ENCODE peak calls at places on chromosomes 3 and 15, in eight cellular contexts. One of them, this sample, is unnamed.

GRCh38 chr15:45618813-45619212 is 16.0 kb upstream of the SQOR start:
- DNase-seq in RCC 7860: no peak
- DNase-seq in stimulated activated CD8-positive, alpha-beta memory T cell treated with anti-CD3 and anti-CD28 coated beads, Interleukin-7, amount 100 ng/mL, for 1 hour: no peak
- DNase-seq in left cardiac atrium: no peak
- DNase-seq in activated T-helper 1 cell treated with anti-CD3 and anti-CD28 coated beads, Interleukin-12 subunit alpha, Interleukin-12 subunit beta, Interleukin-2, Interleukin-4 antibody, amounts not matched to agents 30 ng/mL and 10 ng/mL and 1 ng/mL, durations not matched to agents 14 hours and 24 hours and 36 hours: no peak
- DNase-seq in amniotic epithelial cell: no peak
- DNase-seq in WTC11: no peak
- DNase-seq in ELF-1: no peak
- DNase-seq in this sample: no peak

GRCh38 chr3:127629462-127630403 is 748 bp downstream of the PODXL2 start:
- DNase-seq in RCC 7860: no peak
- DNase-seq in stimulated activated CD8-positive, alpha-beta memory T cell treated with anti-CD3 and anti-CD28 coated beads, Interleukin-7, amount 100 ng/mL, for 1 hour: no peak
- DNase-seq in left cardiac atrium: peak; percentile 32
- DNase-seq in activated T-helper 1 cell treated with anti-CD3 and anti-CD28 coated beads, Interleukin-12 subunit alpha, Interleukin-12 subunit beta, Interleukin-2, Interleukin-4 antibody, amounts not matched to agents 30 ng/mL and 10 ng/mL and 1 ng/mL, durations not matched to agents 14 hours and 24 hours and 36 hours: peak; percentile 9
- DNase-seq in amniotic epithelial cell: no peak
- DNase-seq in WTC11: no peak
- DNase-seq in ELF-1: no peak
- DNase-seq in this sample: no peak

GRCh38 chr3:111979689-111980025 is 831 bp downstream of the ABHD10 start:
- DNase-seq in RCC 7860: no peak
- DNase-seq in stimulated activated CD8-positive, alpha-beta memory T cell treated with anti-CD3 and anti-CD28 coated beads, Interleukin-7, amount 100 ng/mL, for 1 hour: no peak
- DNase-seq in left cardiac atrium: no peak
- DNase-seq in activated T-helper 1 cell treated with anti-CD3 and anti-CD28 coated beads, Interleukin-12 subunit alpha, Interleukin-12 subunit beta, Interleukin-2, Interleukin-4 antibody, amounts not matched to agents 30 ng/mL and 10 ng/mL and 1 ng/mL, durations not matched to agents 14 hours and 24 hours and 36 hours: no peak
- DNase-seq in amniotic epithelial cell: no peak
- DNase-seq in WTC11: no peak
- DNase-seq in ELF-1: no peak
- DNase-seq in this sample: peak; percentile 38

GRCh38 chr3:178475062-178475461 is 61.2 kb upstream of the KCNMB2 start:
- DNase-seq in RCC 7860: no peak
- DNase-seq in stimulated activated CD8-positive, alpha-beta memory T cell treated with anti-CD3 and anti-CD28 coated beads, Interleukin-7, amount 100 ng/mL, for 1 hour: no peak
- DNase-seq in left cardiac atrium: no peak
- DNase-seq in activated T-helper 1 cell treated with anti-CD3 and anti-CD28 coated beads, Interleukin-12 subunit alpha, Interleukin-12 subunit beta, Interleukin-2, Interleukin-4 antibody, amounts not matched to agents 30 ng/mL and 10 ng/mL and 1 ng/mL, durations not matched to agents 14 hours and 24 hours and 36 hours: no peak
- DNase-seq in amniotic epithelial cell: no peak
- DNase-seq in WTC11: no peak
- DNase-seq in ELF-1: peak; percentile 3
- DNase-seq in this sample: no peak

GRCh38 chr3:185914911-185915629 is 22.7 kb downstream of the TRA2B start:
- DNase-seq in RCC 7860: no peak
- DNase-seq in stimulated activated CD8-positive, alpha-beta memory T cell treated with anti-CD3 and anti-CD28 coated beads, Interleukin-7, amount 100 ng/mL, for 1 hour: no peak
- DNase-seq in left cardiac atrium: no peak
- DNase-seq in activated T-helper 1 cell treated with anti-CD3 and anti-CD28 coated beads, Interleukin-12 subunit alpha, Interleukin-12 subunit beta, Interleukin-2, Interleukin-4 antibody, amounts not matched to agents 30 ng/mL and 10 ng/mL and 1 ng/mL, durations not matched to agents 14 hours and 24 hours and 36 hours: no peak
- DNase-seq in amniotic epithelial cell: no peak
- DNase-seq in WTC11: no peak
- DNase-seq in ELF-1: no peak
- DNase-seq in this sample: peak; percentile 34

GRCh38 chr3:183131735-183132134 is 30.8 kb downstream of the LAMP3 start:
- DNase-seq in RCC 7860: no peak
- DNase-seq in stimulated activated CD8-positive, alpha-beta memory T cell treated with anti-CD3 and anti-CD28 coated beads, Interleukin-7, amount 100 ng/mL, for 1 hour: no peak
- DNase-seq in left cardiac atrium: no peak
- DNase-seq in activated T-helper 1 cell treated with anti-CD3 and anti-CD28 coated beads, Interleukin-12 subunit alpha, Interleukin-12 subunit beta, Interleukin-2, Interleukin-4 antibody, amounts not matched to agents 30 ng/mL and 10 ng/mL and 1 ng/mL, durations not matched to agents 14 hours and 24 hours and 36 hours: no peak
- DNase-seq in amniotic epithelial cell: peak; percentile 44
- DNase-seq in WTC11: no peak
- DNase-seq in ELF-1: no peak
- DNase-seq in this sample: peak; percentile 60

GRCh38 chr3:42685891-42686820 is 819 bp downstream of the KLHL40 start:
- DNase-seq in RCC 7860: no peak
- DNase-seq in stimulated activated CD8-positive, alpha-beta memory T cell treated with anti-CD3 and anti-CD28 coated beads, Interleukin-7, amount 100 ng/mL, for 1 hour: no peak
- DNase-seq in left cardiac atrium: peak; percentile 18
- DNase-seq in activated T-helper 1 cell treated with anti-CD3 and anti-CD28 coated beads, Interleukin-12 subunit alpha, Interleukin-12 subunit beta, Interleukin-2, Interleukin-4 antibody, amounts not matched to agents 30 ng/mL and 10 ng/mL and 1 ng/mL, durations not matched to agents 14 hours and 24 hours and 36 hours: no peak
- DNase-seq in amniotic epithelial cell: no peak
- DNase-seq in WTC11: no peak
- DNase-seq in ELF-1: peak; percentile 44
- DNase-seq in this sample: peak; percentile 22

GRCh38 chr3:14605744-14606143 is 45.8 kb upstream of the CCDC174 start:
- DNase-seq in RCC 7860: no peak
- DNase-seq in stimulated activated CD8-positive, alpha-beta memory T cell treated with anti-CD3 and anti-CD28 coated beads, Interleukin-7, amount 100 ng/mL, for 1 hour: no peak
- DNase-seq in left cardiac atrium: no peak
- DNase-seq in activated T-helper 1 cell treated with anti-CD3 and anti-CD28 coated beads, Interleukin-12 subunit alpha, Interleukin-12 subunit beta, Interleukin-2, Interleukin-4 antibody, amounts not matched to agents 30 ng/mL and 10 ng/mL and 1 ng/mL, durations not matched to agents 14 hours and 24 hours and 36 hours: no peak
- DNase-seq in amniotic epithelial cell: no peak
- DNase-seq in WTC11: no peak
- DNase-seq in ELF-1: peak; percentile 34
- DNase-seq in this sample: no peak

GRCh38 chr3:68878322-68878721 is 54.0 kb downstream of the TAFA4 start:
- DNase-seq in RCC 7860: no peak
- DNase-seq in stimulated activated CD8-positive, alpha-beta memory T cell treated with anti-CD3 and anti-CD28 coated beads, Interleukin-7, amount 100 ng/mL, for 1 hour: no peak
- DNase-seq in left cardiac atrium: no peak
- DNase-seq in activated T-helper 1 cell treated with anti-CD3 and anti-CD28 coated beads, Interleukin-12 subunit alpha, Interleukin-12 subunit beta, Interleukin-2, Interleukin-4 antibody, amounts not matched to agents 30 ng/mL and 10 ng/mL and 1 ng/mL, durations not matched to agents 14 hours and 24 hours and 36 hours: no peak
- DNase-seq in amniotic epithelial cell: peak; percentile 9
- DNase-seq in WTC11: no peak
- DNase-seq in ELF-1: peak; percentile 40
- DNase-seq in this sample: peak; percentile 25

GRCh38 chr3:162367443-162368132 is 871.0 kb downstream of the OTOL1 start:
- DNase-seq in RCC 7860: no peak
- DNase-seq in stimulated activated CD8-positive, alpha-beta memory T cell treated with anti-CD3 and anti-CD28 coated beads, Interleukin-7, amount 100 ng/mL, for 1 hour: no peak
- DNase-seq in left cardiac atrium: no peak
- DNase-seq in activated T-helper 1 cell treated with anti-CD3 and anti-CD28 coated beads, Interleukin-12 subunit alpha, Interleukin-12 subunit beta, Interleukin-2, Interleukin-4 antibody, amounts not matched to agents 30 ng/mL and 10 ng/mL and 1 ng/mL, durations not matched to agents 14 hours and 24 hours and 36 hours: no peak
- DNase-seq in amniotic epithelial cell: peak; percentile 65
- DNase-seq in WTC11: no peak
- DNase-seq in ELF-1: no peak
- DNase-seq in this sample: no peak

GRCh38 chr15:100835626-100836025 is 44.0 kb upstream of the ALDH1A3 start:
- DNase-seq in RCC 7860: no peak
- DNase-seq in stimulated activated CD8-positive, alpha-beta memory T cell treated with anti-CD3 and anti-CD28 coated beads, Interleukin-7, amount 100 ng/mL, for 1 hour: no peak
- DNase-seq in left cardiac atrium: no peak
- DNase-seq in activated T-helper 1 cell treated with anti-CD3 and anti-CD28 coated beads, Interleukin-12 subunit alpha, Interleukin-12 subunit beta, Interleukin-2, Interleukin-4 antibody, amounts not matched to agents 30 ng/mL and 10 ng/mL and 1 ng/mL, durations not matched to agents 14 hours and 24 hours and 36 hours: no peak
- DNase-seq in amniotic epithelial cell: no peak
- DNase-seq in WTC11: no peak
- DNase-seq in ELF-1: no peak
- DNase-seq in this sample: peak; percentile 38

GRCh38 chr3:9388562-9389272 is 8.7 kb upstream of the SETD5 start:
- DNase-seq in RCC 7860: no peak
- DNase-seq in stimulated activated CD8-positive, alpha-beta memory T cell treated with anti-CD3 and anti-CD28 coated beads, Interleukin-7, amount 100 ng/mL, for 1 hour: no peak
- DNase-seq in left cardiac atrium: no peak
- DNase-seq in activated T-helper 1 cell treated with anti-CD3 and anti-CD28 coated beads, Interleukin-12 subunit alpha, Interleukin-12 subunit beta, Interleukin-2, Interleukin-4 antibody, amounts not matched to agents 30 ng/mL and 10 ng/mL and 1 ng/mL, durations not matched to agents 14 hours and 24 hours and 36 hours: no peak
- DNase-seq in amniotic epithelial cell: no peak
- DNase-seq in WTC11: no peak
- DNase-seq in ELF-1: no peak
- DNase-seq in this sample: no peak

GRCh38 chr3:33146791-33147445 is 33.1 kb downstream of the CRTAP start:
- DNase-seq in RCC 7860: no peak
- DNase-seq in stimulated activated CD8-positive, alpha-beta memory T cell treated with anti-CD3 and anti-CD28 coated beads, Interleukin-7, amount 100 ng/mL, for 1 hour: no peak
- DNase-seq in left cardiac atrium: no peak
- DNase-seq in activated T-helper 1 cell treated with anti-CD3 and anti-CD28 coated beads, Interleukin-12 subunit alpha, Interleukin-12 subunit beta, Interleukin-2, Interleukin-4 antibody, amounts not matched to agents 30 ng/mL and 10 ng/mL and 1 ng/mL, durations not matched to agents 14 hours and 24 hours and 36 hours: no peak
- DNase-seq in amniotic epithelial cell: no peak
- DNase-seq in WTC11: no peak
- DNase-seq in ELF-1: no peak
- DNase-seq in this sample: peak; percentile 69

GRCh38 chr3:150359381-150359780 is 48.7 kb upstream of the TSC22D2 start:
- DNase-seq in RCC 7860: no peak
- DNase-seq in stimulated activated CD8-positive, alpha-beta memory T cell treated with anti-CD3 and anti-CD28 coated beads, Interleukin-7, amount 100 ng/mL, for 1 hour: no peak
- DNase-seq in left cardiac atrium: no peak
- DNase-seq in activated T-helper 1 cell treated with anti-CD3 and anti-CD28 coated beads, Interleukin-12 subunit alpha, Interleukin-12 subunit beta, Interleukin-2, Interleukin-4 antibody, amounts not matched to agents 30 ng/mL and 10 ng/mL and 1 ng/mL, durations not matched to agents 14 hours and 24 hours and 36 hours: no peak
- DNase-seq in amniotic epithelial cell: no peak
- DNase-seq in WTC11: no peak
- DNase-seq in ELF-1: no peak
- DNase-seq in this sample: peak; percentile 59

This sample was measured in EH.